ENCODE peak calls at places on chromosomes 4 and X, in eight cellular contexts. B is GM06990, V is PC-3, F is tibial artery, Y is thyroid gland, W is ovary, N is AG09309, C is NB4. M is an unnamed sample.

GRCh38 chrX:63657821-63658220 is 127.2 kb downstream of the ARHGEF9 start:
- DNase-seq in Y (no peak), B (no peak), W (no peak), C (peak), V (peak), N (peak), F (peak), M (peak)

GRCh38 chr4:139368990-139369389 is 66.7 kb upstream of the NDUFC1 start:
- DNase-seq in F (no peak), C (no peak), B (no peak), Y (no peak), N (no peak), W (no peak), V (no peak), M (no peak)

GRCh38 chr4:184644553-184645307 is 4.5 kb downstream of the CASP3 start:
- DNase-seq in B (no peak), F (no peak), V (no peak), W (no peak), Y (no peak), N (no peak), C (no peak), M (no peak)

GRCh38 chr4:53644607-53645006 is 53.3 kb upstream of the LNX1 start:
- DNase-seq in F (no peak), C (peak), V (peak), W (no peak), B (no peak), Y (peak), N (no peak), M (no peak)

GRCh38 chrX:120023259-120023658 is 54.2 kb downstream of the RHOXF2B start:
- DNase-seq in W (no peak), F (no peak), V (no peak), N (no peak), B (no peak), Y (no peak), C (no peak), M (no peak)

GRCh38 chr4:72858328-72858727 is 211.2 kb downstream of the COX18 start:
- DNase-seq in V (peak), Y (no peak), B (no peak), W (no peak), F (no peak), N (peak), C (no peak), M (peak)

GRCh38 chr4:152255437-152255836 is 280.5 kb downstream of the FBXW7 start:
- DNase-seq in W (no peak), N (no peak), B (peak), Y (peak), F (no peak), C (peak), V (peak), M (no peak)

GRCh38 chr4:22363071-22363470 is 152.8 kb downstream of the ADGRA3 start:
- DNase-seq in V (peak), W (no peak), Y (no peak), B (no peak), C (no peak), N (no peak), F (no peak), M (no peak)

GRCh38 chrX:132809581-132809980 is 148.8 kb downstream of the HS6ST2 start:
- DNase-seq in F (no peak), B (no peak), C (no peak), V (peak), Y (no peak), W (no peak), N (no peak), M (no peak)

GRCh38 chrX:140524556-140524955 is 19.7 kb upstream of the SOX3 start:
- DNase-seq in C (no peak), V (peak), F (no peak), W (no peak), N (no peak), Y (no peak), B (no peak), M (no peak)

GRCh38 chrX:97070346-97070745 is 186.6 kb downstream of the RPA4 start:
- DNase-seq in N (no peak), B (no peak), W (no peak), C (no peak), Y (no peak), F (no peak), V (no peak), M (no peak)

GRCh38 chr4:121479801-121480200 is 99.0 kb upstream of the QRFPR start:
- DNase-seq in Y (no peak), C (no peak), N (no peak), W (no peak), F (no peak), V (peak), B (no peak), M (no peak)

GRCh38 chr4:189202182-189202868 is 738.3 kb upstream of the FRG1 start:
- DNase-seq in W (peak), F (peak), N (peak), Y (peak), C (peak), B (peak), V (peak), M (peak)

GRCh38 chrX:116170444-116170843 is at the start of gene AGTR2:
- DNase-seq in V (no peak), N (no peak), W (no peak), B (no peak), C (no peak), Y (no peak), F (no peak), M (no peak)

GRCh38 chr4:97016186-97016945 is 1126.9 kb downstream of the STPG2 start:
- DNase-seq in V (peak), N (no peak), B (no peak), Y (no peak), F (no peak), C (no peak), W (no peak), M (no peak)

DNA sequence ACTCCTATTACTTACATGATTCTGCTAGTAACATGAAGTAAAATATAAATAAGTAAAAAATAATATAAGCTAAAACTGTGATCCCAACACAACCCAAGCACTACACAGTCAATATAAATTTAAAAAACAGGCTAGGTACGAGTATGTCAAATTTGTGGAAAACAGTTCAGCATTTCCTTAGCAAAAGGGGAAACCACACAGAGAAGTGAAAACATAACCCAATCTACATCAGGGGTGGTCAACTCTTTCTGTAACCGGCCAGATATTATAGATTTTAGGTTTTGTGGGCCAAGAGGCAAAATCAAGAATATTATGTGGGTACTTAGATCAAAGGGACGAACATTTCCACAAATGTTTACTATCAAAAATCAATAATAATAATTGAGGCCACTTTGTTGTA is 70.1 kb downstream of the CHST7 start:
- DNase-seq in W (no peak), C (no peak), F (no peak), Y (no peak), B (no peak), V (no peak), N (no peak), M (no peak)
- H3K4me3 ChIP-seq in W (no peak), C (no peak), F (no peak), Y (no peak), B (no peak), V (no peak), N (no peak), M (no peak)

GRCh38 chr4:118741456-118741855 is 56.3 kb downstream of the METTL14 start:
- DNase-seq in V (no peak), B (no peak), Y (no peak), F (no peak), N (no peak), W (no peak), C (no peak), M (no peak)
- H3K4me3 ChIP-seq in V (no peak), B (no peak), Y (no peak), F (peak), N (no peak), W (peak), C (no peak), M (no peak)

DNA sequence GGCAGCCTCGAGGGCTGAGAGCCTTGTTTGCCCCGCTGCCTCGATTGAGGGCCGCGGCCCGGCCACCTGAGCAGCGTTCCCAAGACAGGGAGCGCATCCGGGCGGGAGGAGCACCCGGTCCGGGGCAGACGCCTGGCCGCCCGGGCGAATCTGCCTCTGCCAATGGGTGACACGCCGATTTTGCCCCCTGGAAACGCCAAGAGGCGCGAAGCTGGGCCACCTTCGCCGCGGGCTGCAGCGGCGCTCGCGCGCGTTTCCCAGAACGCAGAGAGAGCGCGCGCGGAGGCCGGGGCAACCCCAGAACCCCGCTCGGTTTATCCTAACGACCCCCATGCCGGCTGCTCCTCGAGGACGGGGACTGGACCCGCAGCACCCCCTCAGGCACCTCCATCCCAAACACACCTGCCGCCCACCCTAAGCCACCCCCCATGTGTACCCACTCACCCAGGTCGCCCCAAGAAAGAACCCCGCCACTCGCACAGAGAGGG is 576 bp downstream of the MAP7D2 start:
- DNase-seq in N (no peak), Y (no peak), C (no peak), B (no peak), V (no peak), W (no peak), F (no peak), M (no peak)
- H3K4me3 ChIP-seq in N (peak), Y (no peak), C (no peak), B (no peak), V (no peak), W (peak), F (peak), M (peak)

DNA sequence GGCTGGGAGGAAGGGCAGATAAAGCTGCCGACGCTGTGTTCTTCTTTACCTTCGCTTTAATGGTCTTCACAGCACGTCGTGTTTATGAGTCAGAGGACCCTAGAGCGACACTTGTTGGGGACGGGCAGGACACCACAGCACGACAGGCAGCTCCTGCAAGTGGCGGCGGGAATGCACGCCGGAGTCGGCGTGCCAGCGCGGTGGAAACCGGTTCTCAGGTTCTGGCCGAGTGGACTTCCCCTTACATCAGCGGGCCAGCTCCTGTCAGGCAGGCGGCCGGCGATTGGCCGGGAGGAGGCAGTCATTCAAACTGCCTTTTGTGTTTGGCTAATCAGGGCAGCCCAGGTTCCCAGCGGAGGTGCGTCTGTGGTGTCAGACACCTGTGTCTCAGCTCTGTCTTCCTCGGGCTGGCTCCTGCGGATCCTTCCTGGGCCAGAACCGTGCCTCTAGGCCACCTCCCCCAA is 150.9 kb downstream of the SHROOM3 start:
- DNase-seq in B (peak), W (no peak), Y (peak), C (no peak), F (peak), N (no peak), V (peak), M (no peak)
- H3K4me3 ChIP-seq in B (peak), W (peak), Y (peak), C (no peak), F (peak), N (no peak), V (peak), M (peak)

DNA sequence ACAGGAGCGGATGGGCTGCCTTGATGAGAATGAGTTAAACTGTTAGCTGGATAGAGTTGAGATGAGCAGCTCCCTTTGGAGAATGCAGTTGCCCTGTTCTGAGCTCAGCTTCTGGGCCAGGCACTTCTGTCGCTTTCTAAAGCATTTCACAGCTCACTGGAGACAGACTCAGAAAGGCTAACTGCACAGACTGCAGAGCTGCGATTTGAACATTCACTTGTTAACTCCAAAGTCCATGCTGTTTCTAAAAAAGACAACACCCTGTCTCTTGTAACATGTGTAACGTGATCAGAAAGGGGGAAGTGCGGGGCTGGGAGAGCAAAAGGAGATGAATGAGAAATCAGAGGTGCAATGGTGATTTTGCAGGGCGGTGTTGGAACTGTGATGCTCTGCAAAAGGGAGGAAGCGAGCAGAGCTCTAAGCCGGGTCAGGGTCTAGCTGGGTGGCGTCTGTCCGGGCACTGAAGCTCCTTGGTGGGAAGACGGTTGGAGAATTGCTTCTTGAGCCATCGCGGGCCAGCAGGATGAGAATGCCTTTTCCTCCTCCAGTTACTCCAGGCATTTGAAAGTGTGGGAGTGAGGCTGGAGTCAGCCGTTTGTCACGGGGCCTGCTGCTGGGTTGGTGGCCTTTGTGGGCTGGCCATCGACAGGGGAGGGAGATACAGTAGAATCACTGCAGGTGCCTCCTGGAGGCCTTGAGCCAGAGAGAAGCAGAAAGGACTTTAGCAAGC is 20.3 kb downstream of the TBC1D14 start:
- DNase-seq in V (no peak), W (no peak), F (no peak), N (no peak), C (peak), Y (no peak), B (no peak), M (no peak)
- H3K4me3 ChIP-seq in V (no peak), W (no peak), F (no peak), N (no peak), C (no peak), Y (no peak), B (no peak), M (no peak)

GRCh38 chrX:9708923-9709553 is 56.6 kb downstream of the GPR143 start:
- DNase-seq in B (peak), V (peak), W (peak), C (peak), Y (peak), F (peak), N (peak), M (peak)
- H3K4me3 ChIP-seq in B (no peak), V (no peak), W (no peak), C (no peak), Y (no peak), F (no peak), N (no peak), M (no peak)

DNA sequence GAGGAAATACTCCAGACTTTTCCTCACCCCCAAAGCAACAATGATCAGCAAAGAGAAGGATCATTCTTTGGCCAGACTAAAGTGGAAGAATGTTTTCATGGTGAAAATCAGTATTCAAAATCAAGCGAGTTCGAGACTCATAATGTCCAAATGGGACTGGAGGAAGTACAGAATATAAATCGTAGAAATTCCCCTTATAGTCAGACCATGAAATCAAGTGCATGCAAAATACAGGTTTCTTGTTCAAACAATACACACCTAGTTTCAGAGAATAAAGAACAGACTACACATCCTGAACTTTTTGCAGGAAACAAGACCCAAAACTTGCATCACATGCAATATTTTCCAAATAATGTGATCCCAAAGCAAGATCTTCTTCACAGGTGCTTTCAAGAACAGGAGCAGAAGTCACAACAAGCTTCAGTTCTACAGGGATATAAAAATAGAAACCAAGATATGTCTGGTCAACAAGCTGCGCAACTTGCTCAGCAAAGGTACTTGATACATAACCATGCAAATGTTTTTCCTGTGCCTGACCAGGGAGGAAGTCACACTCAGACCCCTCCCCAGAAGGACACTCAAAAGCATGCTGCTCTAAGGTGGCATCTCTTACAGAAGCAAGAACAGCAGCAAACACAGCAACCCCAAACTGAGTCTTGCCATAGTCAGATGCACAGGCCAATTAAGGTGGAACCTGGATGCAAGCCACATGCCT is 89.7 kb downstream of the TET2 start:
- DNase-seq in N (no peak), W (no peak), Y (no peak), F (no peak), C (no peak), V (no peak), B (peak), M (no peak)
- H3K4me3 ChIP-seq in N (no peak), W (no peak), Y (no peak), F (no peak), C (no peak), V (no peak), B (no peak), M (no peak)

GRCh38 chr4:173516621-173517612 is 13.1 kb downstream of the HAND2 start:
- DNase-seq in F (peak), N (no peak), Y (no peak), C (no peak), V (no peak), B (no peak), W (peak), M (no peak)
- H3K4me3 ChIP-seq in F (peak), N (no peak), Y (no peak), C (no peak), V (no peak), B (no peak), W (peak), M (no peak)